ENCODE peak calls at places on chromosomes 6 and 20, in four cellular contexts. N is GM12891, L is GM12878, T is HepG2. D is an unnamed sample.

GRCh38 chr6:13472976-13473645 is 14.3 kb downstream of the GFOD1 start:
- DNase-seq in N (no peak), L (no peak), T (no peak), D (no peak)

GRCh38 chr6:35496036-35496850 is 636 bp downstream of the TEAD3 start:
- DNase-seq in L (no peak), T (peak), N (no peak), D (no peak)

GRCh38 chr6:148491638-148492210 is 149.1 kb downstream of the SASH1 start:
- DNase-seq in T (no peak), N (no peak), L (no peak), D (no peak)

GRCh38 chr6:97218912-97219311 is 64.1 kb downstream of the MMS22L start:
- DNase-seq in N (no peak), L (no peak), T (no peak), D (no peak)

GRCh38 chr6:157278171-157278570 is 45.1 kb downstream of the TMEM242 start:
- DNase-seq in N (no peak), L (no peak), T (no peak), D (no peak)

GRCh38 chr6:4155848-4156466 is 20.6 kb upstream of the ECI2 start:
- DNase-seq in L (no peak), N (peak), T (peak), D (peak)

GRCh38 chr6:3455490-3456394 is 1.1 kb downstream of the SLC22A23 start:
- DNase-seq in L (no peak), T (peak), N (no peak), D (peak)

GRCh38 chr6:45699663-45700062 is 316.0 kb downstream of the CLIC5 start:
- DNase-seq in N (no peak), L (no peak), T (no peak), D (no peak)

GRCh38 chr20:9518776-9519175 is 4.4 kb downstream of the LAMP5 start:
- DNase-seq in T (no peak), L (no peak), N (no peak), D (no peak)

GRCh38 chr20:57653910-57654309 is 33.7 kb upstream of the ZBP1 start:
- DNase-seq in L (no peak), N (no peak), T (no peak), D (peak)

GRCh38 chr6:139590206-139590605 is 215.8 kb upstream of the CITED2 start:
- DNase-seq in T (no peak), N (no peak), L (no peak), D (no peak)

GRCh38 chr20:49964964-49965780 is 17.6 kb upstream of the SNAI1 start:
- DNase-seq in N (no peak), T (peak), L (no peak), D (no peak)

GRCh38 chr6:110357696-110358535 is at the start of gene METTL24:
- DNase-seq in T (no peak), N (peak), L (no peak), D (peak)

GRCh38 chr20:8190043-8190880 is 58.2 kb downstream of the PLCB1 start:
- DNase-seq in N (no peak), T (peak), L (no peak), D (no peak)

GRCh38 chr20:19683168-19683567 is 74.9 kb upstream of the RIN2 start:
- DNase-seq in L (no peak), N (no peak), T (no peak), D (no peak)

GRCh38 chr6:160788806-160789205 is 86.8 kb downstream of the PLG start:
- DNase-seq in L (no peak), N (no peak), T (no peak), D (no peak)

GRCh38 chr6:114342086-114342825 is 567 bp downstream of the HS3ST5 start:
- DNase-seq in N (peak), L (no peak), T (no peak), D (peak)

GRCh38 chr6:6026513-6027205 is 19.9 kb upstream of the NRN1 start:
- DNase-seq in T (no peak), N (no peak), L (no peak), D (no peak)

GRCh38 chr6:168030881-168031280 is 33.4 kb downstream of the KIF25 start:
- DNase-seq in L (no peak), N (no peak), T (no peak), D (no peak)

GRCh38 chr20:1817577-1818211 is 77.5 kb upstream of the SIRPA start:
- DNase-seq in T (no peak), N (no peak), L (no peak), D (no peak)

GRCh38 chr6:43924222-43924702 is 154.3 kb downstream of the VEGFA start:
- DNase-seq in L (peak), N (no peak), T (no peak), D (no peak)

GRCh38 chr6:162856885-162857284 is 129.1 kb downstream of the PACRG start:
- DNase-seq in T (peak), L (no peak), N (no peak), D (no peak)

GRCh38 chr20:45685896-45686295 is 15.9 kb upstream of the WFDC11 start:
- DNase-seq in L (no peak), T (no peak), N (no peak), D (no peak)

GRCh38 chr6:75368151-75368779 is 83.7 kb upstream of the TMEM30A start:
- DNase-seq in L (no peak), N (no peak), T (peak), D (no peak)

GRCh38 chr6:151704383-151704782 is 103.1 kb upstream of the ESR1 start:
- DNase-seq in N (no peak), T (no peak), L (no peak), D (no peak)

GRCh38 chr6:44074383-44075136 is 52.7 kb downstream of the MRPL14 start:
- DNase-seq in L (peak), T (peak), N (peak), D (peak)

GRCh38 chr20:23188377-23189169 is 102.4 kb upstream of the CD93 start:
- DNase-seq in T (no peak), L (no peak), N (no peak), D (no peak)
- TF ChIP-seq TAF1 in T (no peak), L (no peak), N (no peak), D (no peak)

GRCh38 chr6:79777713-79778579 is 146.8 kb downstream of the SH3BGRL2 start:
- DNase-seq in L (peak), N (peak), T (peak), D (peak)
- TF ChIP-seq POLR2AphosphoS5 in L (no peak), N (no peak), T (no peak), D (no peak)

DNA sequence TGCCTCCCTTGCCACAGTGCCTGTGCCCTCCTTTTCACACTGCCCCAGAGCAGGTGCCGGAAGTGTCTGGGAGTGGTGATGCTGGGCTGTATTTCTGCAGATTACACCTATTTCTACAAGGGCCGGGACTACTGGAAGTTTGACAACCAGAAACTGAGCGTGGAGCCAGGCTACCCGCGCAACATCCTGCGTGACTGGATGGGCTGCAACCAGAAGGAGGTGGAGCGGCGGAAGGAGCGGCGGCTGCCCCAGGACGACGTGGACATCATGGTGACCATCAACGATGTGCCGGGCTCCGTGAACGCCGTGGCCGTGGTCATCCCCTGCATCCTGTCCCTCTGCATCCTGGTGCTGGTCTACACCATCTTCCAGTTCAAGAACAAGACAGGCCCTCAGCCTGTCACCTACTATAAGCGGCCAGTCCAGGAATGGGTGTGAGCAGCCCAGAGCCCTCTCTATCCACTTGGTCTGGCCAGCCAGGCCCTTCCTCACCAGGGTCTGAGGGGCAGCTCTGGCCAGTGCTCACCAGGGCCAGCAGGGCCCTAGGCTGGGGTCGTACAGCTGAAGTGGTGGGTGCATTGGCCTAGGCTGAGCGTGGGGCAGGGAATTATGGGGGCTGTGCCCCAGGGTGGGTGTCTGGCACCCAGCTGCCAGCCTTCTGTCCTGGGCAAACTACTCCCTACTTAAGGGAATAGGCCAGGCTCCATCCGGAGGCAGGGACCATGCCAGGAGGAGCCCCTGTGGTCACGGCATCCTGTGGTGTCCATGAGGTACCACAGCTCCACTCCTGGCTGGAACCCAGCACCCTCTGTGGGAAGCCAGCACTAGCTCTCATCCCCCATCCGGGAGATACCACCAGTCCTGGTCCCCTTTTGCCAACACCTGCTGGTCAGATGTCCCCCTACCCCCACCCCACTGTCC is 3.5 kb downstream of the MMP24OS start:
- DNase-seq in L (no peak), N (no peak), T (no peak), D (no peak)
- TF ChIP-seq POLR2A in L (peak), N (peak), T (peak), D (no peak)

GRCh38 chr6:33984466-33985332 is 161.2 kb downstream of the GRM4 start:
- DNase-seq in L (no peak), T (no peak), N (no peak), D (no peak)

GRCh38 chr6:33985333-33985751 is 160.5 kb downstream of the GRM4 start:
- DNase-seq in T (no peak), L (no peak), N (no peak), D (no peak)

GRCh38 chr6:33983109-33983475 is 162.8 kb downstream of the GRM4 start:
- DNase-seq in N (no peak), L (no peak), T (peak), D (peak)

GRCh38 chr6:33981861-33982260 is 164.0 kb downstream of the GRM4 start:
- DNase-seq in N (no peak), L (no peak), T (no peak), D (no peak)

DNA sequence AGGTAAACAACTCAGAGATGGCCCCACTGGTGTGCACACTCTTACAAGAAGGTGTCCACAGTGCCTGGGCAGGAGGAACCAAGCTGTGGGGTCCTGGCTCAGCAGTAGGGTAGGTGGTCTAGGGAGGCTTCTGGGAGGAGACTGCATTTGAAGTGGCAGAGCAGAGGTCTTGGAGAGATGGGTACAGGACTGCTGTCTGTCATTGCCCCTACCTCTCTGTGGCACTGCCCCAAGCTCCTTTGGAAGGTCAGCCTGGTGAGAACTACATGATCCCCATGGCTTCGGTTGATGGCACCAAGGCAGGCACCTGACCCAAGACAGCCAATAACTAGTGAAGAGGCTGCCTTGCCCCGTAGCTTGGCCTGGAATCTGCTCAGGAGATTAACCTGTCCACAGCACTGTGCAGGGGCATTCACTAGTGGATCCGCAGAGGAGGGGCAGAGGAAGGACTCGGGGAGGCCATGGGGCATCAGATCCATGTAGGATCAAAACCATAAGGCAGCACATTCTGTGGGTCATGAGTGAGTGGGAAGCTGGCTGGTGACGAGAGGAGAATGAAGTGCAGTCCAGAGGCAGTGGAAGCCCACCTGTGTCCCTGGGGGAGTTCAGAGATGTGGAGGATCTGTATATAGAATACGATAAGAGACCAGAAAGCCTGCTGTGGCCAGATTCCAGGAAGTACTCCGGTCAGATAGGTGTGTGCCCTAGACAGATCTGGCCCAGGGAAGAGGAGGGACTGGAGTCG is 162.0 kb downstream of the GRM4 start:
- DNase-seq in T (no peak), N (no peak), L (no peak), D (no peak)
- TF ChIP-seq TAF1 in T (no peak), N (no peak), L (no peak), D (no peak)

GRCh38 chr6:27956941-27957340 is at the start of gene OR2B6:
- DNase-seq in N (no peak), L (no peak), T (no peak), D (no peak)
- TF ChIP-seq POLR2AphosphoS5 in N (no peak), L (no peak), T (no peak), D (no peak)

DNA sequence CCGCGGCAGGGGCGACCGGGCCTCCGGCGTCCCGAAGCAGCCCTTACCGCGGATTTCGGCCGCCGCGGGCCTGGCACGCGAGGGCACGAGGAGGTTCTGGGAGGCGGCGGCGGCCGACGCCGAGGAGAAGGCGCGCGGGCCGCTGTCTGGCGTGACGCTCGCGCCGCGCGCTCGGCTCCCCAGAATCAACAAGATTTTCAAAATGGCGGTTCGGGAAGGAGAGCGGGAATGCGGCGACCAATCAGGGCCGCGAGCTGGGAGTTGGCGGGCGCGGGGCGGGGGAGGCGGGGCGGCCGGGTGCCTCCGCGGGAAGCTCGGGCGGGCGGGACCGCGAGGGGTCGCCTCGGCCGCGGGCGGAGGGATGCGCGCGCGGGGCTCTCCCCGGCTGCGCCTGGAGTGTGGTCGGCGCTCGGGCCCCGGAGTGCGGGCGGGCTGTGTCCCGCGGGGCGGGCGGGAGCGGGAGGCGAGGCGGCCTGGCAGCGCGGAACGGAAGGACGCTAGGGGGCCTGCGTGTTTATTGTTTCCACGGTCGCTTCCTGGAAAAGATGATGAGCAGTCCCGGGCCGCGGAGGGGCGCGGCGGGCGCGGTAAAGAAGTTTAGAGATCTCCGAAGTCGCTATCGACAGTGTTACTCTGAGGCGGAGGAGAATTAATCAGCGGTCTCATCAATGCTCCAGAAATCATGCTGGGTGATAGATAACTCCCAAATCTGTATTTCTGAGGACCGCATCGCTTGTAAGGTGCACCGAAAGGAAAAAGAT is at the start of gene DEK:
- DNase-seq in T (peak), N (peak), L (no peak), D (peak)
- TF ChIP-seq POLR2A in T (peak), N (no peak), L (peak), D (peak)

DNA sequence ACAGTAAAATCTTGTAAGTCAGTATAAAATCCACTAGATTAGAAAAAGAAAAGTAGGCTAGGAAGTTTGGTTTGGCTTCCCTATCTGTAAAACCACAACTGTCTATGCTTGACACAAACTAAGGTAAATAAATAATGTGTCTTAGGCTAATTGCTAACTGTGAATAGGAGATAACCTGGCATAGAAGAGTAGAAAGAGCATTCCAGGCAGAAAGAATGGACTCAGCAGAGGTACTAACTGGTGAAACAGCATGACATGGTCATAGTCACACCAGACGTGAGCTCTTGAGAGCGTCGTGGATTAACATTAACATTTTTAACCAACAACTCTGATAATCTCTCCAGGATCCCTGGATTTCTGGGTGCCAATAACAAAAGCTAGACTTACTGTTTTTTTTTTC is 8.7 kb upstream of the WTAP start:
- DNase-seq in N (no peak), T (no peak), L (no peak), D (no peak)
- TF ChIP-seq TAF1 in N (no peak), T (no peak), L (no peak), D (no peak)

GRCh38 chr20:53444386-53444785 is 149.3 kb downstream of the ZNF217 start:
- DNase-seq in N (no peak), T (no peak), L (no peak), D (no peak)
- TF ChIP-seq POLR2AphosphoS5 in N (no peak), T (no peak), L (no peak), D (no peak)

D was measured in GM12892.